ENCODE peak calls at places on chromosomes 5 and 9, in ten cellular contexts. A is WTC11, S is MM.1S, F is occipital lobe, W is HS-5, N is GM12891, Q is SK-N-SH, U is posterior cingulate gyrus, P is choroid plexus epithelial cell, C is NCI-H2081. T is an unnamed sample.

GRCh38 chr9:134337469-134337868 is 11.2 kb downstream of the RXRA start:
- DNase-seq in Q (no peak), N (no peak), U (no peak), C (no peak), P (no peak), A (no peak), F (no peak), W (no peak), S (no peak), T (no peak)

GRCh38 chr5:168312606-168313297 is 21.3 kb downstream of the WWC1 start:
- DNase-seq in C (no peak), Q (no peak), N (no peak), S (no peak), P (no peak), A (no peak), U (no peak), F (no peak), W (no peak), T (no peak)

GRCh38 chr5:111347021-111347420 is 122.8 kb downstream of the CAMK4 start:
- DNase-seq in Q (no peak), U (no peak), C (no peak), W (no peak), P (no peak), A (no peak), F (no peak), N (no peak), S (no peak), T (no peak)

GRCh38 chr5:96125335-96125891 is 163.8 kb upstream of the ELL2 start:
- DNase-seq in P (no peak), W (no peak), N (no peak), U (no peak), F (no peak), C (no peak), A (no peak), Q (no peak), S (no peak), T (no peak)

GRCh38 chr9:126343271-126343700 is 16.7 kb downstream of the MVB12B start:
- DNase-seq in U (no peak), C (no peak), A (no peak), Q (no peak), F (no peak), N (no peak), W (no peak), P (no peak), S (no peak), T (no peak)

GRCh38 chr5:57262533-57262932 is 88.7 kb downstream of the GPBP1 start:
- DNase-seq in C (no peak), N (no peak), F (no peak), P (no peak), W (no peak), S (no peak), A (no peak), U (no peak), Q (no peak), T (no peak)

GRCh38 chr5:59007460-59008063 is 424.7 kb downstream of the RAB3C start:
- DNase-seq in Q (peak), P (peak), A (no peak), W (peak), N (no peak), S (peak), F (no peak), U (no peak), C (no peak), T (no peak)

GRCh38 chr5:172389578-172390112 is 64.7 kb downstream of the SH3PXD2B start:
- DNase-seq in W (no peak), Q (no peak), P (no peak), C (no peak), N (no peak), S (no peak), A (no peak), U (no peak), F (no peak), T (no peak)

GRCh38 chr5:126043684-126044083 is 379.5 kb upstream of the GRAMD2B start:
- DNase-seq in S (no peak), F (no peak), U (no peak), N (no peak), A (no peak), P (no peak), W (no peak), Q (no peak), C (peak), T (no peak)

GRCh38 chr5:133405275-133406034 is 206.9 kb downstream of the FSTL4 start:
- DNase-seq in A (no peak), C (no peak), W (no peak), N (no peak), U (no peak), P (no peak), S (no peak), Q (no peak), F (no peak), T (no peak)

GRCh38 chr5:116765441-116765840 is 190.8 kb upstream of the SEMA6A start:
- DNase-seq in C (no peak), U (no peak), P (peak), W (no peak), S (no peak), Q (no peak), N (no peak), A (no peak), F (no peak), T (no peak)

GRCh38 chr5:143314664-143315063 is 88.8 kb downstream of the NR3C1 start:
- DNase-seq in S (no peak), N (no peak), U (no peak), C (no peak), W (peak), Q (no peak), A (no peak), P (peak), F (no peak), T (no peak)

GRCh38 chr9:82254646-82255367 is 266.2 kb downstream of the SPATA31D1 start:
- DNase-seq in A (no peak), Q (no peak), N (no peak), C (no peak), W (no peak), S (peak), P (peak), U (no peak), F (no peak), T (no peak)

GRCh38 chr5:179297486-179298180 is 47.6 kb downstream of the ADAMTS2 start:
- DNase-seq in U (peak), C (no peak), A (no peak), P (no peak), N (no peak), S (no peak), F (no peak), W (no peak), Q (no peak), T (no peak)

GRCh38 chr9:36290996-36291395 is 32.7 kb upstream of the GNE start:
- DNase-seq in P (no peak), W (no peak), A (no peak), S (no peak), N (no peak), F (no peak), Q (no peak), U (no peak), C (no peak), T (no peak)

GRCh38 chr9:89278997-89279739 is 31.8 kb upstream of the CKS2 start:
- DNase-seq in F (no peak), W (peak), C (peak), U (no peak), Q (peak), S (peak), A (no peak), N (no peak), P (peak), T (peak)

GRCh38 chr9:77019010-77019809 is at the start of gene FOXB2:
- DNase-seq in N (no peak), S (no peak), C (no peak), P (no peak), U (no peak), A (peak), W (no peak), F (no peak), Q (peak), T (no peak)

GRCh38 chr9:70382046-70382708 is 32.3 kb downstream of the KLF9 start:
- DNase-seq in Q (no peak), C (no peak), U (no peak), S (no peak), P (no peak), A (no peak), F (no peak), N (no peak), W (no peak), T (no peak)

GRCh38 chr5:107275333-107275732 is 395.4 kb downstream of the EFNA5 start:
- DNase-seq in W (no peak), Q (no peak), S (no peak), C (no peak), F (no peak), U (no peak), P (no peak), N (no peak), A (no peak), T (no peak)

GRCh38 chr9:136686794-136687711 is at the start of gene AGPAT2:
- DNase-seq in P (peak), F (no peak), S (no peak), N (peak), W (no peak), A (peak), C (peak), Q (peak), U (no peak), T (peak)

T was measured in ELF-1.